ENCODE peak calls at places on chromosomes 5 and 9, in seven cellular contexts. N is SIG-M5; X is CD4-positive, alpha-beta T cell; M is colonic mucosa; O is OCI-LY7; Y is choroid plexus epithelial cell; U is neural progenitor cell. H is an unnamed sample.

GRCh38 chr9:91966503-91966902 is 16.5 kb upstream of the ROR2 start:
- DNase-seq in N (no peak), X (no peak), M (no peak), O (no peak), Y (peak; percentile 34), U (no peak), H (no peak)

GRCh38 chr5:124274949-124275348 is 471.5 kb downstream of the ZNF608 start:
- DNase-seq in N (no peak), X (no peak), M (no peak), O (no peak), Y (peak; percentile 57), U (no peak), H (no peak)

GRCh38 chr5:157948738-157949410 is 89.9 kb upstream of the CLINT1 start:
- DNase-seq in N (peak; percentile 36), X (peak; percentile 70), M (peak; percentile 97), O (peak; percentile 93), Y (peak; percentile 97), U (peak; percentile 92), H (peak; percentile 54)

GRCh38 chr5:142255831-142256230 is 69.0 kb downstream of the SPRY4 start:
- DNase-seq in N (no peak), X (no peak), M (no peak), O (no peak), Y (no peak), U (no peak), H (no peak)

GRCh38 chr5:174418809-174419522 is 305.4 kb upstream of the MSX2 start:
- DNase-seq in N (no peak), X (no peak), M (no peak), O (no peak), Y (no peak), U (peak; percentile 67), H (no peak)

GRCh38 chr5:180043381-180043780 is 28.2 kb downstream of the RNF130 start:
- DNase-seq in N (no peak), X (no peak), M (no peak), O (no peak), Y (peak; percentile 93), U (no peak), H (no peak)

GRCh38 chr9:137314561-137315560 is 12.8 kb upstream of the NRARP start:
- DNase-seq in N (no peak), X (no peak), M (no peak), O (no peak), Y (no peak), U (peak; percentile 50), H (peak; percentile 20)

GRCh38 chr9:101376117-101376866 is 8.5 kb downstream of the BAAT start:
- DNase-seq in N (no peak), X (no peak), M (no peak), O (no peak), Y (peak; percentile 45), U (no peak), H (peak; percentile 41)

GRCh38 chr5:111582962-111583669 is 70.8 kb upstream of the STARD4 start:
- DNase-seq in N (peak; percentile 26), X (no peak), M (no peak), O (no peak), Y (peak; percentile 93), U (no peak), H (no peak)

GRCh38 chr5:34013547-34013946 is 5.7 kb upstream of the AMACR start:
- DNase-seq in N (no peak), X (no peak), M (no peak), O (no peak), Y (no peak), U (no peak), H (no peak)

GRCh38 chr5:124546643-124547042 is 199.8 kb downstream of the ZNF608 start:
- DNase-seq in N (no peak), X (no peak), M (no peak), O (peak; percentile 16), Y (peak; percentile 52), U (peak; percentile 55), H (peak; percentile 3)

GRCh38 chr5:139443766-139444473 is 4.6 kb upstream of the DNAJC18 start:
- DNase-seq in N (no peak), X (peak; percentile 36), M (no peak), O (peak; percentile 18), Y (peak; percentile 79), U (no peak), H (no peak)

GRCh38 chr9:129405831-129406220 is 215.1 kb downstream of the C9orf50 start:
- DNase-seq in N (no peak), X (no peak), M (no peak), O (no peak), Y (no peak), U (no peak), H (no peak)

GRCh38 chr5:141326088-141326854 is 4.0 kb upstream of the PCDHGA1 start:
- DNase-seq in N (no peak), X (peak; percentile 64), M (peak; percentile 64), O (peak; percentile 70), Y (peak; percentile 79), U (peak; percentile 65), H (peak; percentile 38)

H was measured in H54.